ENCODE peak calls at places on chromosome 22, in four cellular contexts. P is mammary epithelial cell, K is left ventricle myocardium inferior, C is transverse colon. G is an unnamed sample. For H3K4me1, the result is how much of the 10 kb centered on the place peaks cover.

GRCh38 chr22:34992672-34993071 is 73.3 kb upstream of the ISX start:
- DNase-seq in C (no peak), P (no peak), K (no peak), G (no peak)

GRCh38 chr22:45262931-45263789 is 21.6 kb upstream of the UPK3A start:
- DNase-seq in P (no peak), K (peak), C (peak), G (peak)

GRCh38 chr22:30361916-30362631 is 5.3 kb downstream of the CCDC157 start:
- DNase-seq in C (no peak), K (no peak), P (no peak), G (no peak)

GRCh38 chr22:45804986-45805325 is 133.3 kb downstream of the ATXN10 start:
- DNase-seq in K (no peak), C (no peak), P (peak), G (no peak)

GRCh38 chr22:35150163-35151107 is 84.5 kb downstream of the ISX start:
- DNase-seq in P (peak), K (peak), C (peak), G (peak)

GRCh38 chr22:19607198-19608113 is 83.2 kb upstream of the CLDN5 start:
- DNase-seq in P (peak), C (peak), K (no peak), G (no peak)

GRCh38 chr22:48869161-48869560 is 958.5 kb downstream of the BRD1 start:
- DNase-seq in K (peak), C (no peak), P (no peak), G (peak)

GRCh38 chr22:49210606-49211005 is 617.1 kb downstream of the BRD1 start:
- DNase-seq in K (peak), C (no peak), P (no peak), G (peak)

DNA sequence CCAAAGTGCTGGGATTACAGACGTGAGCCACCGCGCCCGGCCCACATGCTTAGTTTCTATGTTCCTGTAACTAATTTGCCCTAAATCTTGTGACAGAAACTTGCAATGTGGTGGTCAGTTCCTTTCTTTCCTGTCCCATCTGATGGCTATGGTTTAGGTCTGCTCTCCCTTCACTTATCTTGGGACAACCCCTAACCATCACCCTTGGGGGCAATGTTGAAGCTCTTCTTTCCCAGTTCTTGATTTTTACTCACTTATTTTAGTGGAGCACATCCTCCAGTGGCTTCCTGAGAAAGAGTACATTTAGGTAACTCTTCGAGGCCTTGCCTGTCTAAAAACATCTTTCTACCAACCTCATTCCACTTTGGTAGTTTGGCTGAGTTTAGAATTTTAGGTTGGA is 7.3 kb downstream of the SREBF2 start:
- DNase-seq in C (no peak), K (no peak), P (no peak), G (no peak)
- H3K4me1 ChIP-seq in C (under half), K (half or more), P (half or more), G (half or more)

GRCh38 chr22:42697542-42698013 is 23.1 kb downstream of the A4GALT start:
- DNase-seq in P (peak), K (peak), C (peak), G (no peak)
- H3K4me1 ChIP-seq in P (under half), K (half or more), C (under half), G (under half)

GRCh38 chr22:39317084-39317755 is 2.2 kb downstream of the RPL3 start:
- DNase-seq in P (no peak), K (no peak), C (peak), G (no peak)
- H3K4me1 ChIP-seq in P (under half), K (half or more), C (under half), G (half or more)

DNA sequence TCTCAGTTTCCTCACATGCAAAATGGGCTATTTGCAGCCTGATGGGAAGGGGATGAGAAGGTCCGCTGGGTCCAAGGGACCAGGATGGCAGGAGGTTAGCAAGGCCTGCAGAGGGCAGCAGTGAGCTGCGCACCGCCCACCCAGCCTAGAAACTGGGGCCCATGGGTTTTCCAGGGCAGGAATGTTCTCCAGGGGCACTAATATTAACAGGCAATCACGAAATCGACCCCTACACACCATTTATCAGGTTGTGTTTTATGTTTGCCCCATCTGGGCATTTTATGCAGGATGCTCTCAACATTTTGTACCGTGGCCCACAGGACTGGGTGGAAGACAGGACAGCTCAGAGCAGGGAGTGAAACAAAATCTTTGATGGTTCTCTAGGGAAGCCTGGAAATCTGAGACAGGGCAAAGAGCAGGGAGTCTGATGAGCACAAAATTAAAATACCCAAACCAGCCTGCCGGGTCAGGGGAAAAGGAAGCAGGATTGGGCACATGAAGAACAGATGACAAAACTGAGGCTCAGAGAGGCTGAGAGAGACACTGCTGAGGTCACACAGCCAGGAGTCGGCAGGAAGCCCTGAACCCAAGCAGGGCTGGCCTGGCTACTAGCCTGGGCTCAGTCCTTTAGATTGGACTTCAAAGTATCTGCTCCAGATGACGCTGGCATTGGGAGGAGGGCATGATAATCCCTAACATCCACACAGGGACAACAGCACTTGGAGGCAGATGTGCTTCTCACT is 1.6 kb upstream of the BCR start:
- DNase-seq in P (peak), K (peak), C (peak), G (peak)
- H3K4me1 ChIP-seq in P (under half), K (under half), C (under half), G (half or more)